ENCODE peak calls at places on chromosomes 4 and X, in ten cellular contexts. J, M, N, K, E, F, T, U, A and W are unnamed samples.

GRCh38 chr4:85127653-85128052 is 161.2 kb upstream of the WDFY3 start:
- DNase-seq in E (no peak), K (no peak), N (peak; percentile 92), T (peak; percentile 15), J (no peak), U (peak; percentile 38), M (no peak), F (no peak), A (peak; percentile 16), W (peak; percentile 35)

GRCh38 chr4:15971068-15971801 is 8.3 kb upstream of the FGFBP2 start:
- DNase-seq in T (no peak), N (peak; percentile 34), U (no peak), J (no peak), K (no peak), A (no peak), E (no peak), M (no peak), F (no peak), W (no peak)

GRCh38 chrX:13776387-13776786 is 40.5 kb downstream of the GPM6B start:
- DNase-seq in M (no peak), K (no peak), N (no peak), E (no peak), U (no peak), T (no peak), A (no peak), F (no peak), J (no peak), W (no peak)

GRCh38 chr4:20017035-20017434 is 234.7 kb upstream of the SLIT2 start:
- DNase-seq in T (peak; percentile 46), U (no peak), E (no peak), K (peak; percentile 44), M (peak; percentile 38), J (no peak), N (no peak), A (peak; percentile 65), F (no peak), W (no peak)

GRCh38 chr4:124694961-124695598 is 17.5 kb downstream of the ANKRD50 start:
- DNase-seq in T (no peak), F (no peak), E (no peak), N (no peak), M (no peak), K (no peak), U (no peak), A (no peak), J (no peak), W (no peak)

GRCh38 chr4:81052119-81053068 is 21.9 kb downstream of the BMP3 start:
- DNase-seq in F (peak; percentile 39), E (no peak), T (peak; percentile 34), U (peak; percentile 51), K (peak; percentile 32), N (peak; percentile 94), A (peak; percentile 37), M (peak; percentile 34), J (peak; percentile 10), W (peak; percentile 54)

GRCh38 chr4:176534566-176534965 is 214.8 kb downstream of the SPCS3 start:
- DNase-seq in E (no peak), M (peak; percentile 59), T (peak; percentile 85), K (peak; percentile 39), F (no peak), J (no peak), N (no peak), A (no peak), U (no peak), W (peak; percentile 32)

GRCh38 chr4:150297861-150298474 is 219.7 kb downstream of the DCLK2 start:
- DNase-seq in J (peak; percentile 4), E (no peak), N (peak; percentile 70), U (peak; percentile 73), T (peak; percentile 39), K (no peak), F (peak; percentile 51), A (peak; percentile 64), M (peak; percentile 38), W (peak; percentile 63)

GRCh38 chr4:39758176-39758575 is 60.2 kb downstream of the UBE2K start:
- DNase-seq in J (no peak), N (no peak), U (no peak), E (no peak), F (no peak), A (no peak), T (no peak), M (no peak), K (no peak), W (no peak)

GRCh38 chrX:84047339-84047738 is 140.7 kb downstream of the RPS6KA6 start:
- DNase-seq in J (no peak), N (peak; percentile 47), M (no peak), T (no peak), U (no peak), F (no peak), A (no peak), K (no peak), E (no peak), W (no peak)

GRCh38 chrX:66022742-66023725 is 16.8 kb downstream of the VSIG4 start:
- DNase-seq in T (no peak), U (no peak), F (no peak), K (no peak), J (no peak), N (peak; percentile 52), E (no peak), M (no peak), A (no peak), W (no peak)

GRCh38 chr4:180947421-180947820 is 1295.8 kb upstream of the TENM3 start:
- DNase-seq in M (no peak), N (no peak), F (no peak), T (no peak), E (no peak), A (no peak), K (no peak), J (no peak), U (no peak), W (no peak)

GRCh38 chr4:2697995-2698414 is 58.1 kb downstream of the TNIP2 start:
- DNase-seq in F (no peak), U (no peak), E (no peak), J (no peak), N (no peak), M (no peak), A (no peak), K (no peak), T (no peak), W (no peak)

GRCh38 chr4:93828830-93829530 is 427 bp downstream of the ATOH1 start:
- DNase-seq in N (peak; percentile 85), U (peak; percentile 2), T (no peak), A (no peak), J (no peak), M (no peak), E (no peak), K (no peak), F (no peak), W (no peak)

GRCh38 chrX:14409341-14409740 is 120.0 kb upstream of the GLRA2 start:
- DNase-seq in K (peak; percentile 14), U (peak; percentile 0), E (no peak), F (no peak), A (peak; percentile 4), T (peak; percentile 55), N (no peak), J (no peak), M (no peak), W (peak; percentile 81)

GRCh38 chr4:8580321-8581093 is at the start of gene GPR78:
- DNase-seq in K (no peak), N (peak; percentile 98), T (no peak), F (no peak), U (peak; percentile 66), E (no peak), M (no peak), A (no peak), J (peak; percentile 34), W (peak; percentile 9)

GRCh38 chr4:19348746-19349145 is 903.0 kb upstream of the SLIT2 start:
- DNase-seq in A (no peak), K (no peak), T (no peak), E (no peak), J (no peak), N (no peak), F (no peak), U (no peak), M (no peak), W (no peak)

GRCh38 chrX:83771664-83772063 is 89.3 kb upstream of the CYLC1 start:
- DNase-seq in U (no peak), K (no peak), J (no peak), M (no peak), E (no peak), F (no peak), N (peak; percentile 70), A (no peak), T (no peak), W (no peak)

GRCh38 chr4:6852582-6852981 is 57.0 kb upstream of the TBC1D14 start:
- DNase-seq in E (no peak), F (no peak), U (no peak), N (no peak), T (no peak), K (no peak), M (no peak), J (no peak), A (no peak), W (no peak)

GRCh38 chrX:9516635-9517034 is 51.8 kb downstream of the TBL1X start:
- DNase-seq in F (no peak), E (no peak), A (no peak), N (no peak), T (no peak), M (no peak), J (no peak), K (no peak), U (no peak), W (no peak)

GRCh38 chr4:150970685-150971151 is 44.4 kb downstream of the LRBA start:
- DNase-seq in K (no peak), T (no peak), M (no peak), N (no peak), F (no peak), E (no peak), U (no peak), A (no peak), J (no peak), W (no peak)

GRCh38 chr4:106238819-106239420 is 77.1 kb downstream of the TBCK start:
- DNase-seq in N (peak; percentile 75), A (peak; percentile 21), J (no peak), E (no peak), K (peak; percentile 21), U (peak; percentile 23), F (peak; percentile 15), M (no peak), T (peak; percentile 6), W (peak; percentile 59)

GRCh38 chr4:186666252-186666651 is 57.4 kb downstream of the FAT1 start:
- DNase-seq in A (no peak), T (no peak), K (no peak), M (no peak), J (no peak), E (no peak), F (peak; percentile 11), U (no peak), N (no peak), W (no peak)

GRCh38 chr4:93480452-93480851 is 348.1 kb upstream of the ATOH1 start:
- DNase-seq in U (no peak), F (no peak), M (no peak), K (no peak), A (no peak), J (no peak), N (no peak), T (no peak), E (no peak), W (peak; percentile 83)